ENCODE peak calls at places on chromosome 14, in nine cellular contexts. O is natural killer cell; F is CD8-positive, alpha-beta T cell; S is neural crest cell; C is brain microvascular endothelial cell; U is AG04449; W is AG09319; Y is Peyer's patch; X is CD4-positive, alpha-beta T cell. G is an unnamed sample.

GRCh38 chr14:64137657-64138290 is 156.4 kb downstream of the ESR2 start:
- DNase-seq in O (no peak), F (no peak), S (no peak), C (no peak), U (no peak), W (no peak), Y (no peak), X (no peak), G (no peak)

GRCh38 chr14:22122227-22123187 is 448.9 kb upstream of the OR4E1 start:
- DNase-seq in O (no peak), F (no peak), S (no peak), C (peak; percentile 22), U (no peak), W (no peak), Y (no peak), X (no peak), G (no peak)

GRCh38 chr14:68947802-68948201 is 31.3 kb downstream of the ACTN1 start:
- DNase-seq in O (no peak), F (no peak), S (no peak), C (peak; percentile 77), U (no peak), W (no peak), Y (peak; percentile 79), X (no peak), G (no peak)

GRCh38 chr14:64112859-64113258 is 181.3 kb downstream of the ESR2 start:
- DNase-seq in O (no peak), F (no peak), S (no peak), C (no peak), U (no peak), W (no peak), Y (peak; percentile 75), X (no peak), G (no peak)

GRCh38 chr14:32430326-32430725 is 101.2 kb downstream of the AKAP6 start:
- DNase-seq in O (no peak), F (no peak), S (no peak), C (peak; percentile 91), U (no peak), W (no peak), Y (no peak), X (no peak), G (no peak)

GRCh38 chr14:69252851-69253250 is 7.1 kb upstream of the GALNT16 start:
- DNase-seq in O (no peak), F (no peak), S (no peak), C (no peak), U (no peak), W (no peak), Y (no peak), X (no peak), G (no peak)

GRCh38 chr14:31449971-31450610 is 7.2 kb downstream of the DTD2 start:
- DNase-seq in O (no peak), F (no peak), S (no peak), C (no peak), U (no peak), W (no peak), Y (no peak), X (no peak), G (no peak)

GRCh38 chr14:61749264-61749663 is 13.0 kb upstream of the SNAPC1 start:
- DNase-seq in O (no peak), F (no peak), S (no peak), C (no peak), U (no peak), W (no peak), Y (no peak), X (no peak), G (no peak)

GRCh38 chr14:26370118-26370517 is 227.7 kb downstream of the NOVA1 start:
- DNase-seq in O (no peak), F (no peak), S (no peak), C (no peak), U (no peak), W (no peak), Y (no peak), X (no peak), G (no peak)

DNA sequence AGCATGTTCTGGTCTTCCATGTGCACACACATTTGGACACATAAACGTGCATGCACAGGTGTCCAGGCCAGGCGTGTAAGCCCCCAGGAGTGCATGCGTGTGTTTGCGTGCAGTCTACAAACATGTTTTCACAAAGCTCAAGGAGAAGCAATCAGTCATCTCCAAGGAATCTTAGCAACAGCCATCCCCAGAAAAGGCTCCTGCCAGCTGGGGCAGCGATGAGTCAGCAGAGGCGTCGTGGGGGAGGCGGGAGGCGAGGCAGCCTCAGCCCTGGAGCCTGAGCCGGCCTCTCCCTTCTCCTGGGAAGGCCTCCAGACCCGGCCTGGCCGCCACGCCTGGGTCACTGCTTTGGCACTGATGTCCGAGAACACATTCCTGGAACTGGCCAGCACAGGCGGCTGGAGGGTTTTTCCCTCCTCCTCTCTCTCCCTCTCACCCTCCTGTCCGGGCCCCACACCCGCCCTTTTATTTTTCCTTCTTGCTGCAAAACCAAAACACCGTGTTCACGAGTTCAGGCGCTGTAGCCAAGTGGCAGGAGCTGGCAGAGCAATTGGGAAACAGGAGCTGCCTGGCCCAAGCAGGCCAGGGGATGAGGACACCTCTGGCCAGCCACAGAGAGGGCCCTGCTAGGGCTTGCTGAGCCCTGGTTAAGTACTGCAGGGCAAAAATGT is 92.7 kb downstream of the LRRC74A start:
- DNase-seq in O (no peak), F (no peak), S (no peak), C (peak; percentile 95), U (peak; percentile 92), W (peak; percentile 99), Y (peak; percentile 88), X (no peak), G (peak; percentile 69)
- TF ChIP-seq CTCF in O (no peak), F (no peak), S (peak; percentile 15), C (peak; percentile 32), U (peak; percentile 27), W (no peak), Y (no peak), X (no peak), G (no peak)

DNA sequence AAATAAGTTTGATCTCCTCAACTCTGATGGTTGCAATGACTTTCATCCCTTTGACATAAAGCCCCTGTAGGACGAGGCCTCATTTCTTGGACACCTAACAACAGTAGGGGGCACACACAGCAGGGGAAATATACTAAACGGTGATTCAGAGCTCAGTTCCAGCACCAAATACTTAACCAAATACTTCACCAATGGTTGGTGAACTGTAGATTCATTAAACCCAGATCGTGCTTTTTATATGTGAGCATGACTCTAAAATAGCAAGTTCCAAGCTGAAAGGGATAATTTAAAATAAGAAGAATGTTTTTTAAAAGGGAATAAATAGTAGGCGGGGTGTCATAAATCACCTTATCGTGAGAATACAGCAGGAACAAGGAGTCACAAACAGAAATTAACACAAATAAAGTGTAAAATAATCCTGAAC is 53.2 kb downstream of the ATG2B start:
- DNase-seq in O (no peak), F (no peak), S (no peak), C (no peak), U (no peak), W (no peak), Y (no peak), X (no peak), G (no peak)
- TF ChIP-seq CTCF in O (no peak), F (no peak), S (no peak), C (peak; percentile 23), U (no peak), W (no peak), Y (no peak), X (no peak), G (no peak)

GRCh38 chr14:73753887-73754880 is 40.0 kb upstream of the PNMA1 start:
- DNase-seq in O (no peak), F (no peak), S (no peak), C (no peak), U (no peak), W (no peak), Y (peak; percentile 86), X (no peak), G (no peak)

GRCh38 chr14:73750161-73750901 is 36.1 kb upstream of the PNMA1 start:
- DNase-seq in O (no peak), F (no peak), S (no peak), C (no peak), U (no peak), W (no peak), Y (no peak), X (no peak), G (no peak)

GRCh38 chr14:73753043-73753886 is 39.1 kb upstream of the PNMA1 start:
- DNase-seq in O (no peak), F (peak; percentile 52), S (no peak), C (no peak), U (no peak), W (no peak), Y (peak; percentile 91), X (peak; percentile 33), G (no peak)

GRCh38 chr14:73751157-73751691 is 37.0 kb upstream of the PNMA1 start:
- DNase-seq in O (no peak), F (no peak), S (no peak), C (no peak), U (no peak), W (no peak), Y (peak; percentile 69), X (no peak), G (no peak)

DNA sequence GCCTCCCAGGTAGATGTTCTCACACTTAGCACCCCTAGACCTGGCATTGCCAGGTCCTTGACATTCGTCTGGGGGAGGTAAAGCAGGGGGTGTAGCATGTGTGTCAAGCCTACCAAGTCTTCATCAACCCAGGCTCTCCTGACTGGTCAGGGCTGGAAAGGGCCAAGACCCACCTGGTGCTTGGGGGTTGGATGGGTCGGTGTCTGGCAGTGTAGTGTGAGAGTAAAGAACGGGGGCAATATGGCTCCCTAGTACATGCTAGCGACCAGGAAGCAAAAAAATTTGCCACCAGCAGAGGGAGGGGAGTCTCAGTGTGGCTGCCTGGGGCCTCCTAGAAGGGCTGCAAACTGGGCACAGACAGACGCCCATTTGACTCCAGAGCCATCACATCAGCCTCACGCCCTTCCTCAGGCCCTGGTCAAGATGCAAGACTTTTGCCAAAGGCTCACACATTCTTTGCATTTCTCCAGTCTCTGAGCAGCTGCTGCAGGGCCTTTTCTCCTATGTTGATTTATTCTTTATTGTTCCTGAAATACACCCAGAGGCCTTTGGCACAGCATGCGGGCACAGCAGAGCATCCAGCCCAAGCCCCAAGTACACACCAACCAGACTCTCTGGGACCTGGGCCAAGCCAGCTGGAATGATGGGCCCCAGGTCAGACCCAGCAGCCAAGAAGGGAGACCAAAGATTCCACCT is 38.3 kb upstream of the PNMA1 start:
- DNase-seq in O (no peak), F (peak; percentile 60), S (no peak), C (no peak), U (peak; percentile 38), W (no peak), Y (peak; percentile 78), X (peak; percentile 26), G (no peak)
- TF ChIP-seq CTCF in O (peak; percentile 63), F (peak; percentile 59), S (peak; percentile 41), C (peak; percentile 50), U (peak; percentile 43), W (peak; percentile 37), Y (no peak), X (no peak), G (peak; percentile 42)

DNA sequence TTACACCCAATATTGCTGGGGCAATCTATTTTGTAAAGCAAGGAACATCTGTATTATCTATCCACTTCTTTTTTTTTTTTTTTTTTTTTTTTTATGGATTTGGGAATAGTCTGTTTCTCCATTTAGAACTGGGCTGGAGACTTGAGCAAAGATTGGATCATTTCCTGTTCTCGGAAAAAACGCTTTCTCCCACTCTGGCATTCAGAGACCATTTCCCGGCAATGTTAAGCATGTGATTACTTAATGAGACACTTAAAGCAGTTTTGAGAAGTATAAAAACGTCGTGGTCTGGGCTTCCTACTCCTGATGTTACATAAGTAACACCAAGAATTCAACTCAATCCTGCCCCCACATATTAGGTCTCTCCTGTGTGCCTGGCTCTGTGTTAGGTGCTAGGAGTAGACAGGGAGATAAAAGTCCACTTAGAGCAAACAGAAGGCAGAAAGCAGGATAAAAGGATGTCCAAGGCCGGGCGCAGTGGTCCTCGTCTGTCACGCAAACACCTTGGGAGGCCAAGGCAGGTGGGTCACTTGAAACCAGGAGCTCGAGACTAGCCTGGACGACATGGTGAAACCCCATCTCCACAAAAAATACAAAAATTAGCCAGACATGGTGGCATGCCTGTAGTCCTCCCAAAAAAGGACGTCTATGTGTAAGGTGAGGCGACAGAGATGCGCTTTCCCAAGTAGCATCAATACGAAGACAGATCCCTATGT is 152.1 kb upstream of the GSC start:
- DNase-seq in O (no peak), F (no peak), S (no peak), C (no peak), U (no peak), W (no peak), Y (no peak), X (no peak), G (no peak)
- TF ChIP-seq CTCF in O (no peak), F (no peak), S (no peak), C (no peak), U (no peak), W (no peak), Y (no peak), X (no peak), G (no peak)

G was measured in CD14-positive monocyte.